ENCODE peak calls at places on chromosomes 4 and X, in five cellular contexts. One of them, this sample, is unnamed.
A peak's percentile ranks its signal among the peaks of the same experiment; 100 is the strongest.

GRCh38 chr4:46506876-46507275 is 116.9 kb upstream of the GABRA2 start:
- DNase-seq in stimulated activated CD4-positive, alpha-beta T cell treated with anti-CD3 and anti-CD28 coated beads, TNF-alpha, amount 100 ng/mL, for 4 hours: no peak
- DNase-seq in BJ: no peak
- DNase-seq in psoas muscle: no peak
- DNase-seq in GM04503: no peak
- DNase-seq in this sample: no peak

GRCh38 chr4:8113611-8114343 is 44.8 kb downstream of the ABLIM2 start:
- DNase-seq in stimulated activated CD4-positive, alpha-beta T cell treated with anti-CD3 and anti-CD28 coated beads, TNF-alpha, amount 100 ng/mL, for 4 hours: no peak
- DNase-seq in BJ: no peak
- DNase-seq in GM04503: no peak
- DNase-seq in psoas muscle: peak; percentile 43
- DNase-seq in this sample: no peak

GRCh38 chr4:11603594-11604194 is 175.0 kb upstream of the HS3ST1 start:
- DNase-seq in BJ: no peak
- DNase-seq in psoas muscle: no peak
- DNase-seq in stimulated activated CD4-positive, alpha-beta T cell treated with anti-CD3 and anti-CD28 coated beads, TNF-alpha, amount 100 ng/mL, for 4 hours: no peak
- DNase-seq in GM04503: no peak
- DNase-seq in this sample: no peak

GRCh38 chr4:144350706-144351105 is 210.2 kb upstream of the GYPA start:
- DNase-seq in psoas muscle: no peak
- DNase-seq in GM04503: no peak
- DNase-seq in stimulated activated CD4-positive, alpha-beta T cell treated with anti-CD3 and anti-CD28 coated beads, TNF-alpha, amount 100 ng/mL, for 4 hours: no peak
- DNase-seq in BJ: no peak
- DNase-seq in this sample: no peak

GRCh38 chrX:105610401-105610800 is 211.9 kb upstream of the NRK start:
- DNase-seq in GM04503: no peak
- DNase-seq in BJ: no peak
- DNase-seq in psoas muscle: no peak
- DNase-seq in stimulated activated CD4-positive, alpha-beta T cell treated with anti-CD3 and anti-CD28 coated beads, TNF-alpha, amount 100 ng/mL, for 4 hours: no peak
- DNase-seq in this sample: no peak

GRCh38 chrX:95063554-95063953 is 1389.5 kb downstream of the FAM133A start:
- DNase-seq in psoas muscle: no peak
- DNase-seq in GM04503: no peak
- DNase-seq in BJ: no peak
- DNase-seq in stimulated activated CD4-positive, alpha-beta T cell treated with anti-CD3 and anti-CD28 coated beads, TNF-alpha, amount 100 ng/mL, for 4 hours: no peak
- DNase-seq in this sample: no peak

GRCh38 chr4:184101711-184102110 is 116.0 kb downstream of the ENPP6 start:
- DNase-seq in psoas muscle: no peak
- DNase-seq in BJ: no peak
- DNase-seq in stimulated activated CD4-positive, alpha-beta T cell treated with anti-CD3 and anti-CD28 coated beads, TNF-alpha, amount 100 ng/mL, for 4 hours: no peak
- DNase-seq in GM04503: no peak
- DNase-seq in this sample: no peak

GRCh38 chr4:175560628-175561027 is 251.4 kb downstream of the GPM6A start:
- DNase-seq in psoas muscle: no peak
- DNase-seq in BJ: no peak
- DNase-seq in stimulated activated CD4-positive, alpha-beta T cell treated with anti-CD3 and anti-CD28 coated beads, TNF-alpha, amount 100 ng/mL, for 4 hours: no peak
- DNase-seq in GM04503: no peak
- DNase-seq in this sample: peak; percentile 9

GRCh38 chrX:71400710-71401109 is 34.6 kb downstream of the TAF1 start:
- DNase-seq in psoas muscle: no peak
- DNase-seq in stimulated activated CD4-positive, alpha-beta T cell treated with anti-CD3 and anti-CD28 coated beads, TNF-alpha, amount 100 ng/mL, for 4 hours: no peak
- DNase-seq in BJ: no peak
- DNase-seq in GM04503: no peak
- DNase-seq in this sample: no peak

GRCh38 chrX:121902463-121902862 is 855.1 kb downstream of the GLUD2 start:
- DNase-seq in stimulated activated CD4-positive, alpha-beta T cell treated with anti-CD3 and anti-CD28 coated beads, TNF-alpha, amount 100 ng/mL, for 4 hours: no peak
- DNase-seq in BJ: no peak
- DNase-seq in psoas muscle: no peak
- DNase-seq in GM04503: no peak
- DNase-seq in this sample: no peak

GRCh38 chrX:38831949-38832348 is 30.7 kb downstream of the MID1IP1 start:
- DNase-seq in GM04503: no peak
- DNase-seq in stimulated activated CD4-positive, alpha-beta T cell treated with anti-CD3 and anti-CD28 coated beads, TNF-alpha, amount 100 ng/mL, for 4 hours: no peak
- DNase-seq in psoas muscle: no peak
- DNase-seq in BJ: no peak
- DNase-seq in this sample: no peak

GRCh38 chr4:16159321-16159720 is 67.0 kb downstream of the TAPT1 start:
- DNase-seq in stimulated activated CD4-positive, alpha-beta T cell treated with anti-CD3 and anti-CD28 coated beads, TNF-alpha, amount 100 ng/mL, for 4 hours: no peak
- DNase-seq in BJ: no peak
- DNase-seq in psoas muscle: no peak
- DNase-seq in GM04503: no peak
- DNase-seq in this sample: no peak

GRCh38 chr4:33709247-33709646 is 2535.1 kb downstream of the ARAP2 start:
- DNase-seq in psoas muscle: no peak
- DNase-seq in GM04503: no peak
- DNase-seq in stimulated activated CD4-positive, alpha-beta T cell treated with anti-CD3 and anti-CD28 coated beads, TNF-alpha, amount 100 ng/mL, for 4 hours: no peak
- DNase-seq in BJ: no peak
- DNase-seq in this sample: no peak

GRCh38 chrX:11352296-11352741 is 59.1 kb downstream of the AMELX start:
- DNase-seq in GM04503: no peak
- DNase-seq in stimulated activated CD4-positive, alpha-beta T cell treated with anti-CD3 and anti-CD28 coated beads, TNF-alpha, amount 100 ng/mL, for 4 hours: no peak
- DNase-seq in psoas muscle: no peak
- DNase-seq in BJ: no peak
- DNase-seq in this sample: no peak

GRCh38 chr4:118941149-118941548 is 52.5 kb downstream of the SYNPO2 start:
- DNase-seq in GM04503: no peak
- DNase-seq in psoas muscle: no peak
- DNase-seq in stimulated activated CD4-positive, alpha-beta T cell treated with anti-CD3 and anti-CD28 coated beads, TNF-alpha, amount 100 ng/mL, for 4 hours: no peak
- DNase-seq in BJ: no peak
- DNase-seq in this sample: no peak